ENCODE peak calls at places on chromosomes 2 and 18, in four cellular contexts. S is HepG2, G is HCT116, U is K562. E is an unnamed sample.

GRCh38 chr2:72762276-72762675 is 63.6 kb downstream of the EXOC6B start:
- DNase-seq in G (no peak), S (no peak), U (no peak), E (no peak)

GRCh38 chr2:98469862-98470544 is 25.3 kb downstream of the INPP4A start:
- DNase-seq in G (no peak), U (no peak), S (no peak), E (no peak)

GRCh38 chr2:36483290-36483689 is 114.7 kb downstream of the FEZ2 start:
- DNase-seq in S (no peak), U (no peak), G (no peak), E (no peak)

GRCh38 chr2:127504552-127505460 is 21.5 kb downstream of the IWS1 start:
- DNase-seq in U (no peak), G (no peak), S (no peak), E (no peak)

GRCh38 chr2:220356076-220356475 is 728.6 kb downstream of the SLC4A3 start:
- DNase-seq in G (peak), U (no peak), S (no peak), E (no peak)

GRCh38 chr2:216108310-216108966 is 710 bp upstream of the XRCC5 start:
- DNase-seq in U (peak), S (peak), G (no peak), E (no peak)

GRCh38 chr2:231371430-231372054 is 24.0 kb upstream of the B3GNT7 start:
- DNase-seq in G (no peak), U (no peak), S (no peak), E (no peak)

GRCh38 chr2:26590439-26590838 is 50.7 kb downstream of the CIB4 start:
- DNase-seq in G (no peak), S (no peak), U (no peak), E (no peak)

GRCh38 chr2:74005786-74006185 is 21.1 kb downstream of the TET3 start:
- DNase-seq in U (no peak), S (no peak), G (no peak), E (no peak)

GRCh38 chr2:231037731-231038482 is 584 bp downstream of the C2orf72 start:
- DNase-seq in S (no peak), G (no peak), U (no peak), E (no peak)

GRCh38 chr2:68849579-68850030 is 21.6 kb downstream of the BMP10 start:
- DNase-seq in G (no peak), S (peak), U (peak), E (no peak)

GRCh38 chr2:118264591-118264990 is 176.3 kb downstream of the INSIG2 start:
- DNase-seq in G (no peak), S (no peak), U (no peak), E (no peak)
- TF ChIP-seq TCF7L2 in G (no peak), S (no peak), U (no peak), E (no peak)

GRCh38 chr18:60146220-60146960 is 226.2 kb downstream of the MC4R start:
- DNase-seq in U (peak), S (no peak), G (no peak), E (no peak)
- H3K27ac ChIP-seq in U (no peak), S (no peak), G (no peak), E (no peak)

GRCh38 chr18:35661483-35662146 is 80.1 kb downstream of the GALNT1 start:
- DNase-seq in U (no peak), S (peak), G (no peak), E (no peak)
- TF ChIP-seq TCF7L2 in U (no peak), S (no peak), G (no peak), E (no peak)

GRCh38 chr18:36527025-36527424 is 229.5 kb downstream of the FHOD3 start:
- DNase-seq in G (no peak), S (no peak), U (no peak), E (no peak)
- H3K27ac ChIP-seq in G (no peak), S (no peak), U (no peak), E (no peak)

E was measured in Panc1.